ENCODE peak calls at places on chromosomes 2 and 18, in eight cellular contexts. One of them, this sample, is unnamed.

GRCh38 chr2:160433466-160434172 is 60.0 kb downstream of the RBMS1 start:
- DNase-seq in activated gamma-delta T cell treated with anti-CD3 and anti-CD28 coated beads, Interleukin-2, amount 50 U/mL, for 16 hours: no peak
- DNase-seq in anterior cingulate cortex: no peak
- DNase-seq in activated CD4-positive, alpha-beta T cell treated with anti-CD3 and anti-CD28 coated beads, Interleukin-2, amount 10 ng/mL, durations not matched to agents 24 days and 14 days: no peak
- DNase-seq in left cardiac atrium: no peak
- DNase-seq in hypothalamus: no peak
- DNase-seq in EH: no peak
- DNase-seq in right cardiac atrium: no peak
- DNase-seq in this sample: no peak

GRCh38 chr2:166126014-166126639 is 1.7 kb downstream of the SCN1A start:
- DNase-seq in EH: peak
- DNase-seq in activated CD4-positive, alpha-beta T cell treated with anti-CD3 and anti-CD28 coated beads, Interleukin-2, amount 10 ng/mL, durations not matched to agents 24 days and 14 days: no peak
- DNase-seq in right cardiac atrium: no peak
- DNase-seq in anterior cingulate cortex: no peak
- DNase-seq in left cardiac atrium: no peak
- DNase-seq in hypothalamus: no peak
- DNase-seq in activated gamma-delta T cell treated with anti-CD3 and anti-CD28 coated beads, Interleukin-2, amount 50 U/mL, for 16 hours: no peak
- DNase-seq in this sample: no peak

GRCh38 chr2:10331702-10332401 is 29.1 kb downstream of the HPCAL1 start:
- DNase-seq in hypothalamus: no peak
- DNase-seq in left cardiac atrium: no peak
- DNase-seq in activated CD4-positive, alpha-beta T cell treated with anti-CD3 and anti-CD28 coated beads, Interleukin-2, amount 10 ng/mL, durations not matched to agents 24 days and 14 days: peak
- DNase-seq in anterior cingulate cortex: no peak
- DNase-seq in right cardiac atrium: no peak
- DNase-seq in activated gamma-delta T cell treated with anti-CD3 and anti-CD28 coated beads, Interleukin-2, amount 50 U/mL, for 16 hours: no peak
- DNase-seq in EH: no peak
- DNase-seq in this sample: no peak

GRCh38 chr2:224723606-224724217 is 7.5 kb upstream of the CCDC195 start:
- DNase-seq in anterior cingulate cortex: no peak
- DNase-seq in activated CD4-positive, alpha-beta T cell treated with anti-CD3 and anti-CD28 coated beads, Interleukin-2, amount 10 ng/mL, durations not matched to agents 24 days and 14 days: no peak
- DNase-seq in right cardiac atrium: no peak
- DNase-seq in EH: peak
- DNase-seq in hypothalamus: no peak
- DNase-seq in left cardiac atrium: no peak
- DNase-seq in activated gamma-delta T cell treated with anti-CD3 and anti-CD28 coated beads, Interleukin-2, amount 50 U/mL, for 16 hours: no peak
- DNase-seq in this sample: no peak

GRCh38 chr2:183671233-183671632 is 547.0 kb downstream of the NUP35 start:
- DNase-seq in left cardiac atrium: no peak
- DNase-seq in EH: no peak
- DNase-seq in right cardiac atrium: no peak
- DNase-seq in anterior cingulate cortex: no peak
- DNase-seq in activated gamma-delta T cell treated with anti-CD3 and anti-CD28 coated beads, Interleukin-2, amount 50 U/mL, for 16 hours: no peak
- DNase-seq in hypothalamus: no peak
- DNase-seq in activated CD4-positive, alpha-beta T cell treated with anti-CD3 and anti-CD28 coated beads, Interleukin-2, amount 10 ng/mL, durations not matched to agents 24 days and 14 days: no peak
- DNase-seq in this sample: no peak

GRCh38 chr18:77455004-77455403 is 205.4 kb downstream of the GALR1 start:
- DNase-seq in hypothalamus: no peak
- DNase-seq in EH: no peak
- DNase-seq in anterior cingulate cortex: no peak
- DNase-seq in left cardiac atrium: no peak
- DNase-seq in activated CD4-positive, alpha-beta T cell treated with anti-CD3 and anti-CD28 coated beads, Interleukin-2, amount 10 ng/mL, durations not matched to agents 24 days and 14 days: no peak
- DNase-seq in activated gamma-delta T cell treated with anti-CD3 and anti-CD28 coated beads, Interleukin-2, amount 50 U/mL, for 16 hours: no peak
- DNase-seq in right cardiac atrium: no peak
- DNase-seq in this sample: no peak

GRCh38 chr2:219045937-219046550 is 4.7 kb upstream of the CFAP65 start:
- DNase-seq in right cardiac atrium: no peak
- DNase-seq in activated gamma-delta T cell treated with anti-CD3 and anti-CD28 coated beads, Interleukin-2, amount 50 U/mL, for 16 hours: no peak
- DNase-seq in hypothalamus: no peak
- DNase-seq in EH: peak
- DNase-seq in activated CD4-positive, alpha-beta T cell treated with anti-CD3 and anti-CD28 coated beads, Interleukin-2, amount 10 ng/mL, durations not matched to agents 24 days and 14 days: peak
- DNase-seq in anterior cingulate cortex: no peak
- DNase-seq in left cardiac atrium: no peak
- DNase-seq in this sample: peak

GRCh38 chr18:59667488-59667887 is 29.7 kb downstream of the CCBE1 start:
- DNase-seq in activated gamma-delta T cell treated with anti-CD3 and anti-CD28 coated beads, Interleukin-2, amount 50 U/mL, for 16 hours: no peak
- DNase-seq in left cardiac atrium: no peak
- DNase-seq in anterior cingulate cortex: no peak
- DNase-seq in right cardiac atrium: no peak
- DNase-seq in activated CD4-positive, alpha-beta T cell treated with anti-CD3 and anti-CD28 coated beads, Interleukin-2, amount 10 ng/mL, durations not matched to agents 24 days and 14 days: no peak
- DNase-seq in EH: no peak
- DNase-seq in hypothalamus: no peak
- DNase-seq in this sample: no peak

GRCh38 chr2:190849774-190850173 is 30.8 kb upstream of the GLS start:
- DNase-seq in EH: peak
- DNase-seq in hypothalamus: no peak
- DNase-seq in activated CD4-positive, alpha-beta T cell treated with anti-CD3 and anti-CD28 coated beads, Interleukin-2, amount 10 ng/mL, durations not matched to agents 24 days and 14 days: no peak
- DNase-seq in right cardiac atrium: no peak
- DNase-seq in anterior cingulate cortex: no peak
- DNase-seq in activated gamma-delta T cell treated with anti-CD3 and anti-CD28 coated beads, Interleukin-2, amount 50 U/mL, for 16 hours: no peak
- DNase-seq in left cardiac atrium: peak
- DNase-seq in this sample: no peak

GRCh38 chr2:198296665-198297308 is 492.4 kb downstream of the PLCL1 start:
- DNase-seq in anterior cingulate cortex: peak
- DNase-seq in activated gamma-delta T cell treated with anti-CD3 and anti-CD28 coated beads, Interleukin-2, amount 50 U/mL, for 16 hours: peak
- DNase-seq in left cardiac atrium: peak
- DNase-seq in activated CD4-positive, alpha-beta T cell treated with anti-CD3 and anti-CD28 coated beads, Interleukin-2, amount 10 ng/mL, durations not matched to agents 24 days and 14 days: peak
- DNase-seq in hypothalamus: peak
- DNase-seq in right cardiac atrium: no peak
- DNase-seq in EH: peak
- DNase-seq in this sample: peak

GRCh38 chr18:8140841-8141501 is 468.3 kb upstream of the RAB12 start:
- DNase-seq in activated CD4-positive, alpha-beta T cell treated with anti-CD3 and anti-CD28 coated beads, Interleukin-2, amount 10 ng/mL, durations not matched to agents 24 days and 14 days: no peak
- DNase-seq in right cardiac atrium: no peak
- DNase-seq in EH: peak
- DNase-seq in anterior cingulate cortex: no peak
- DNase-seq in left cardiac atrium: peak
- DNase-seq in hypothalamus: no peak
- DNase-seq in activated gamma-delta T cell treated with anti-CD3 and anti-CD28 coated beads, Interleukin-2, amount 50 U/mL, for 16 hours: no peak
- DNase-seq in this sample: no peak

GRCh38 chr2:75574106-75574505 is 13.4 kb upstream of the EVA1A start:
- DNase-seq in activated CD4-positive, alpha-beta T cell treated with anti-CD3 and anti-CD28 coated beads, Interleukin-2, amount 10 ng/mL, durations not matched to agents 24 days and 14 days: no peak
- DNase-seq in EH: peak
- DNase-seq in activated gamma-delta T cell treated with anti-CD3 and anti-CD28 coated beads, Interleukin-2, amount 50 U/mL, for 16 hours: no peak
- DNase-seq in anterior cingulate cortex: no peak
- DNase-seq in right cardiac atrium: no peak
- DNase-seq in hypothalamus: no peak
- DNase-seq in left cardiac atrium: no peak
- DNase-seq in this sample: no peak

GRCh38 chr2:73700661-73701447 is 36.3 kb downstream of the TPRKB start:
- DNase-seq in left cardiac atrium: no peak
- DNase-seq in activated gamma-delta T cell treated with anti-CD3 and anti-CD28 coated beads, Interleukin-2, amount 50 U/mL, for 16 hours: no peak
- DNase-seq in anterior cingulate cortex: no peak
- DNase-seq in hypothalamus: no peak
- DNase-seq in EH: no peak
- DNase-seq in right cardiac atrium: no peak
- DNase-seq in activated CD4-positive, alpha-beta T cell treated with anti-CD3 and anti-CD28 coated beads, Interleukin-2, amount 10 ng/mL, durations not matched to agents 24 days and 14 days: no peak
- DNase-seq in this sample: no peak

GRCh38 chr2:219514196-219514761 is at the start of gene ASIC4:
- DNase-seq in activated CD4-positive, alpha-beta T cell treated with anti-CD3 and anti-CD28 coated beads, Interleukin-2, amount 10 ng/mL, durations not matched to agents 24 days and 14 days: no peak
- DNase-seq in EH: peak
- DNase-seq in hypothalamus: no peak
- DNase-seq in left cardiac atrium: no peak
- DNase-seq in anterior cingulate cortex: no peak
- DNase-seq in activated gamma-delta T cell treated with anti-CD3 and anti-CD28 coated beads, Interleukin-2, amount 50 U/mL, for 16 hours: no peak
- DNase-seq in right cardiac atrium: no peak
- DNase-seq in this sample: no peak

GRCh38 chr2:157572725-157573124 is 55.9 kb downstream of the ACVR1C start:
- DNase-seq in activated gamma-delta T cell treated with anti-CD3 and anti-CD28 coated beads, Interleukin-2, amount 50 U/mL, for 16 hours: no peak
- DNase-seq in right cardiac atrium: no peak
- DNase-seq in hypothalamus: no peak
- DNase-seq in left cardiac atrium: no peak
- DNase-seq in anterior cingulate cortex: no peak
- DNase-seq in activated CD4-positive, alpha-beta T cell treated with anti-CD3 and anti-CD28 coated beads, Interleukin-2, amount 10 ng/mL, durations not matched to agents 24 days and 14 days: no peak
- DNase-seq in EH: no peak
- DNase-seq in this sample: no peak